ENCODE peak calls at places on chromosomes 6 and 20, in five cellular contexts. J is nucleus accumbens; T is CD8-positive, alpha-beta T cell; Y is activated CD4-positive, CD25-positive, alpha-beta regulatory T cell; S is GOT3. A is an unnamed sample.

GRCh38 chr6:139763468-139764214 is 389.2 kb upstream of the CITED2 start:
- DNase-seq in T (no peak), S (no peak), Y (no peak), J (no peak), A (no peak)

GRCh38 chr6:17867880-17868279 is 119.6 kb downstream of the KIF13A start:
- DNase-seq in J (no peak), Y (no peak), S (no peak), T (no peak), A (peak)

GRCh38 chr6:52507557-52508260 is 69.2 kb downstream of the TRAM2 start:
- DNase-seq in S (no peak), J (no peak), T (no peak), Y (no peak), A (peak)

GRCh38 chr6:136067731-136068341 is 182.3 kb downstream of the MTFR2 start:
- DNase-seq in J (no peak), Y (no peak), T (no peak), S (no peak), A (peak)

GRCh38 chr20:32828029-32828666 is 8.4 kb downstream of the MAPRE1 start:
- DNase-seq in S (no peak), J (no peak), T (no peak), Y (no peak), A (peak)

GRCh38 chr20:9488063-9488462 is 26.3 kb upstream of the LAMP5 start:
- DNase-seq in Y (no peak), S (no peak), T (no peak), J (no peak), A (no peak)

GRCh38 chr20:2822073-2822472 is 5.9 kb downstream of the TMEM239 start:
- DNase-seq in J (no peak), T (peak), S (no peak), Y (no peak), A (peak)

GRCh38 chr6:144637535-144637934 is 352.4 kb downstream of the UTRN start:
- DNase-seq in Y (no peak), T (no peak), S (no peak), J (no peak), A (no peak)

GRCh38 chr20:48953653-48954052 is 32.1 kb downstream of the ARFGEF2 start:
- DNase-seq in S (no peak), T (no peak), J (no peak), Y (no peak), A (no peak)

GRCh38 chr20:608970-609369 is 1.1 kb downstream of the TCF15 start:
- DNase-seq in J (no peak), Y (no peak), T (no peak), S (no peak), A (no peak)

GRCh38 chr6:21273451-21273850 is 320.1 kb upstream of the SOX4 start:
- DNase-seq in T (no peak), J (no peak), S (no peak), Y (no peak), A (no peak)

A was measured in astrocyte.